ENCODE peak calls at places on chromosomes 12 and 14, in four cellular contexts. A is activated CD8-positive, alpha-beta T cell treated with anti-CD3 and anti-CD28 coated beads, Interleukin-2, amount 10 ng/mL, durations not matched to agents 7 days and 5 days; U is AG09309; K is WTC11. T is an unnamed sample.

GRCh38 chr14:31255286-31255685 is 47.7 kb upstream of the HECTD1 start:
- DNase-seq in A (no peak), U (no peak), K (no peak), T (no peak)

GRCh38 chr14:30779210-30779609 is 95.1 kb upstream of the COCH start:
- DNase-seq in A (no peak), U (no peak), K (no peak), T (peak)

GRCh38 chr12:115823635-115824034 is 453.9 kb downstream of the MED13L start:
- DNase-seq in A (no peak), U (no peak), K (no peak), T (no peak)

GRCh38 chr12:5481645-5482044 is 49.7 kb downstream of the NTF3 start:
- DNase-seq in A (no peak), U (no peak), K (no peak), T (no peak)

GRCh38 chr14:32826404-32827082 is 112.1 kb upstream of the NPAS3 start:
- DNase-seq in A (no peak), U (no peak), K (peak), T (no peak)

GRCh38 chr14:38127356-38127755 is 80.3 kb upstream of the SSTR1 start:
- DNase-seq in A (no peak), U (no peak), K (no peak), T (no peak)

GRCh38 chr12:22190-22529 is 44.4 kb upstream of the IQSEC3 start:
- DNase-seq in A (no peak), U (no peak), K (no peak), T (no peak)

GRCh38 chr12:132427999-132428871 is 61.7 kb upstream of the FBRSL1 start:
- DNase-seq in A (no peak), U (no peak), K (no peak), T (no peak)

GRCh38 chr12:93678779-93679178 is 1.6 kb downstream of the CRADD start:
- DNase-seq in A (no peak), U (no peak), K (no peak), T (no peak)

GRCh38 chr14:27040552-27040951 is 442.7 kb upstream of the NOVA1 start:
- DNase-seq in A (no peak), U (no peak), K (no peak), T (no peak)

GRCh38 chr14:75448209-75448608 is 20.4 kb downstream of the JDP2 start:
- DNase-seq in A (no peak), U (no peak), K (no peak), T (no peak)

GRCh38 chr12:109888179-109889020 is 8.1 kb upstream of the GLTP start:
- DNase-seq in A (peak), U (peak), K (no peak), T (peak)

GRCh38 chr14:22819191-22819988 is 4.2 kb upstream of the SLC7A7 start:
- DNase-seq in A (no peak), U (no peak), K (peak), T (peak)

GRCh38 chr14:74909501-74909900 is 13.6 kb downstream of the RPS6KL1 start:
- DNase-seq in A (no peak), U (no peak), K (no peak), T (no peak)

GRCh38 chr14:44530482-44530881 is 23.4 kb upstream of the FSCB start:
- DNase-seq in A (no peak), U (no peak), K (no peak), T (no peak)

GRCh38 chr12:70608184-70608583 is 29.0 kb downstream of the PTPRB start:
- DNase-seq in A (no peak), U (no peak), K (no peak), T (no peak)

GRCh38 chr14:50717826-50718225 is 49.7 kb upstream of the SAV1 start:
- DNase-seq in A (no peak), U (no peak), K (no peak), T (no peak)

GRCh38 chr14:100488057-100488456 is 99.2 kb downstream of the BEGAIN start:
- DNase-seq in A (peak), U (no peak), K (no peak), T (no peak)

GRCh38 chr12:84805474-84805858 is 107.1 kb downstream of the SLC6A15 start:
- DNase-seq in A (no peak), U (no peak), K (no peak), T (no peak)

GRCh38 chr12:27772328-27773049 is 7.5 kb upstream of the KLHL42 start:
- DNase-seq in A (no peak), U (no peak), K (no peak), T (no peak)

GRCh38 chr14:61653507-61653906 is 41.8 kb upstream of the HIF1A start:
- DNase-seq in A (no peak), U (no peak), K (no peak), T (no peak)

GRCh38 chr12:126219654-126220279 is 1154.5 kb downstream of the AACS start:
- DNase-seq in A (no peak), U (no peak), K (no peak), T (no peak)

GRCh38 chr14:61611880-61612630 is 83.3 kb upstream of the HIF1A start:
- DNase-seq in A (no peak), U (no peak), K (no peak), T (no peak)

GRCh38 chr14:78005325-78005724 is 164.8 kb upstream of the NRXN3 start:
- DNase-seq in A (no peak), U (no peak), K (no peak), T (no peak)

GRCh38 chr12:74665690-74666089 is 128.1 kb downstream of the ATXN7L3B start:
- DNase-seq in A (no peak), U (no peak), K (no peak), T (no peak)

GRCh38 chr14:68843471-68844209 is 50.8 kb upstream of the ZFP36L1 start:
- DNase-seq in A (peak), U (no peak), K (peak), T (no peak)

GRCh38 chr12:24705741-24706358 is 243.1 kb downstream of the BCAT1 start:
- DNase-seq in A (no peak), U (no peak), K (no peak), T (no peak)

GRCh38 chr14:89304972-89305703 is 111.9 kb downstream of the FOXN3 start:
- DNase-seq in A (no peak), U (no peak), K (no peak), T (no peak)